ENCODE peak calls at places on chromosomes 16 and 17, in seven cellular contexts. I is neural crest cell; N is naive thymus-derived CD4-positive, alpha-beta T cell; L is A673; S is SJCRH30; C is aorta; Y is GM10248. J is an unnamed sample.

GRCh38 chr17:7782237-7782636 is 51.8 kb upstream of the KDM6B start:
- DNase-seq in I (no peak), N (no peak), L (no peak), S (no peak), C (no peak), Y (no peak), J (peak)

GRCh38 chr17:41429667-41430066 is 5.3 kb upstream of the KRT37 start:
- DNase-seq in I (no peak), N (no peak), L (no peak), S (no peak), C (no peak), Y (no peak), J (no peak)

GRCh38 chr17:61475726-61476125 is 23.5 kb downstream of the TBX4 start:
- DNase-seq in I (no peak), N (no peak), L (no peak), S (no peak), C (no peak), Y (no peak), J (peak)

GRCh38 chr17:31400481-31400950 is 9.0 kb downstream of the RAB11FIP4 start:
- DNase-seq in I (no peak), N (no peak), L (no peak), S (no peak), C (no peak), Y (no peak), J (no peak)

GRCh38 chr16:52533296-52533695 is 13.6 kb downstream of the TOX3 start:
- DNase-seq in I (no peak), N (no peak), L (no peak), S (no peak), C (no peak), Y (no peak), J (no peak)

GRCh38 chr17:2406903-2407790 is 6.3 kb upstream of the MNT start:
- DNase-seq in I (no peak), N (no peak), L (no peak), S (peak), C (peak), Y (no peak), J (peak)

GRCh38 chr17:74521701-74522201 is 9.5 kb downstream of the CD300LB start:
- DNase-seq in I (no peak), N (no peak), L (no peak), S (no peak), C (no peak), Y (peak), J (no peak)

GRCh38 chr16:3576211-3576610 is 992 bp downstream of the NLRC3 start:
- DNase-seq in I (no peak), N (no peak), L (no peak), S (no peak), C (no peak), Y (no peak), J (no peak)

GRCh38 chr17:81490599-81490992 is 22.0 kb downstream of the ACTG1 start:
- DNase-seq in I (no peak), N (no peak), L (no peak), S (no peak), C (no peak), Y (no peak), J (no peak)

GRCh38 chr17:47203984-47204721 is 5.0 kb upstream of the MYL4 start:
- DNase-seq in I (no peak), N (peak), L (no peak), S (peak), C (no peak), Y (no peak), J (no peak)

GRCh38 chr17:74210191-74211140 is 2.9 kb upstream of the TTYH2 start:
- DNase-seq in I (peak), N (peak), L (peak), S (peak), C (no peak), Y (peak), J (peak)

GRCh38 chr16:10668322-10669045 is 26.2 kb downstream of the TEKT5 start:
- DNase-seq in I (peak), N (no peak), L (peak), S (no peak), C (peak), Y (peak), J (peak)

GRCh38 chr17:42548070-42548837 is 4.5 kb upstream of the HSD17B1 start:
- DNase-seq in I (peak), N (peak), L (peak), S (no peak), C (no peak), Y (peak), J (peak)

GRCh38 chr17:15348030-15348429 is 6.6 kb upstream of the TEKT3 start:
- DNase-seq in I (no peak), N (no peak), L (peak), S (peak), C (no peak), Y (no peak), J (peak)

GRCh38 chr16:10218490-10219206 is 36.4 kb upstream of the GRIN2A start:
- DNase-seq in I (no peak), N (no peak), L (no peak), S (no peak), C (no peak), Y (no peak), J (no peak)

GRCh38 chr16:48383877-48384304 is 1.3 kb downstream of the SIAH1 start:
- DNase-seq in I (no peak), N (peak), L (no peak), S (no peak), C (no peak), Y (no peak), J (peak)

GRCh38 chr16:85391769-85392583 is 221.1 kb upstream of the GSE1 start:
- DNase-seq in I (no peak), N (no peak), L (no peak), S (no peak), C (no peak), Y (no peak), J (no peak)

GRCh38 chr16:89445166-89445565 is 45.2 kb downstream of the ANKRD11 start:
- DNase-seq in I (no peak), N (no peak), L (no peak), S (no peak), C (peak), Y (no peak), J (no peak)

GRCh38 chr17:29341726-29342125 is 47.8 kb upstream of the NUFIP2 start:
- DNase-seq in I (no peak), N (no peak), L (no peak), S (no peak), C (no peak), Y (no peak), J (peak)

GRCh38 chr17:73297934-73298861 is 13.6 kb downstream of the CDC42EP4 start:
- DNase-seq in I (no peak), N (no peak), L (peak), S (peak), C (no peak), Y (no peak), J (no peak)

GRCh38 chr17:38729886-38730525 is at the start of gene CISD3:
- DNase-seq in I (peak), N (peak), L (peak), S (peak), C (peak), Y (peak), J (peak)

GRCh38 chr16:35795361-35796029 is 2336.1 kb downstream of the TP53TG3F start:
- DNase-seq in I (no peak), N (no peak), L (no peak), S (no peak), C (no peak), Y (no peak), J (no peak)

GRCh38 chr16:54051821-54052220 is 234.8 kb downstream of the IRX3 start:
- DNase-seq in I (no peak), N (no peak), L (no peak), S (no peak), C (no peak), Y (no peak), J (no peak)

GRCh38 chr17:31416503-31416923 is 25.0 kb downstream of the RAB11FIP4 start:
- DNase-seq in I (peak), N (no peak), L (no peak), S (peak), C (no peak), Y (no peak), J (peak)

GRCh38 chr16:71882505-71883192 is 1.3 kb downstream of the ZNF821 start:
- DNase-seq in I (peak), N (peak), L (peak), S (peak), C (no peak), Y (peak), J (peak)

GRCh38 chr17:48760411-48760810 is 31.9 kb upstream of the HOXB13 start:
- DNase-seq in I (no peak), N (no peak), L (no peak), S (no peak), C (no peak), Y (no peak), J (no peak)

GRCh38 chr16:27405546-27406451 is 3.8 kb downstream of the IL21R start:
- DNase-seq in I (no peak), N (no peak), L (no peak), S (no peak), C (no peak), Y (no peak), J (peak)

GRCh38 chr16:71746442-71747046 is 22.0 kb upstream of the PHLPP2 start:
- DNase-seq in I (no peak), N (peak), L (peak), S (no peak), C (no peak), Y (peak), J (peak)

GRCh38 chr17:43713494-43714162 is 45.0 kb downstream of the SOST start:
- DNase-seq in I (peak), N (no peak), L (no peak), S (peak), C (no peak), Y (peak), J (peak)

GRCh38 chr16:83959621-83960434 is 6.8 kb downstream of the OSGIN1 start:
- DNase-seq in I (no peak), N (no peak), L (no peak), S (no peak), C (no peak), Y (no peak), J (no peak)

GRCh38 chr16:668519-669171 is 713 bp downstream of the RHOT2 start:
- DNase-seq in I (no peak), N (no peak), L (no peak), S (no peak), C (no peak), Y (no peak), J (peak)

GRCh38 chr17:16491131-16491702 is 776 bp downstream of the LRRC75A start:
- DNase-seq in I (no peak), N (peak), L (no peak), S (no peak), C (peak), Y (no peak), J (no peak)

GRCh38 chr17:13721705-13722104 is 120.0 kb upstream of the HS3ST3A1 start:
- DNase-seq in I (no peak), N (no peak), L (no peak), S (no peak), C (no peak), Y (no peak), J (no peak)

GRCh38 chr16:76265434-76266045 is 11.7 kb upstream of the CNTNAP4 start:
- DNase-seq in I (peak), N (no peak), L (peak), S (peak), C (no peak), Y (peak), J (peak)

GRCh38 chr17:54408741-54409140 is 491.9 kb upstream of the TOM1L1 start:
- DNase-seq in I (no peak), N (no peak), L (peak), S (no peak), C (no peak), Y (no peak), J (no peak)

GRCh38 chr17:81666092-81666341 is 388 bp downstream of the OXLD1 start:
- DNase-seq in I (no peak), N (no peak), L (peak), S (peak), C (no peak), Y (no peak), J (no peak)